ENCODE peak calls at places on chromosomes 4 and X, in six cellular contexts. A is lower lobe of right lung; I is kidney tubule cell; C is stimulated activated naive CD8-positive, alpha-beta T cell treated with anti-CD3 and anti-CD28 coated beads, Interleukin-15, Interleukin-2, amounts not matched to agents 100 U/mL and 50 U/mL, for 24 hours; M is T-helper 2 cell; T is AG09309. W is an unnamed sample.

GRCh38 chr4:10762541-10762940 is 78.0 kb upstream of the CLNK start:
- DNase-seq in A (no peak), I (peak), C (no peak), M (no peak), T (peak), W (no peak)

GRCh38 chr4:118872181-118872580 is 16.5 kb upstream of the SYNPO2 start:
- DNase-seq in A (no peak), I (no peak), C (no peak), M (no peak), T (no peak), W (no peak)

GRCh38 chrX:65127804-65128203 is 151.6 kb upstream of the ZC4H2 start:
- DNase-seq in A (no peak), I (no peak), C (no peak), M (no peak), T (no peak), W (no peak)

GRCh38 chrX:148380614-148381561 is 119.5 kb upstream of the AFF2 start:
- DNase-seq in A (no peak), I (peak), C (peak), M (peak), T (no peak), W (no peak)

GRCh38 chrX:78545233-78545632 is 113.9 kb downstream of the RTL3 start:
- DNase-seq in A (no peak), I (no peak), C (no peak), M (no peak), T (no peak), W (no peak)

GRCh38 chr4:83569429-83569828 is 33.5 kb downstream of the GPAT3 start:
- DNase-seq in A (no peak), I (no peak), C (no peak), M (no peak), T (no peak), W (no peak)

GRCh38 chr4:113837397-113837796 is 75.9 kb upstream of the CAMK2D start:
- DNase-seq in A (no peak), I (peak), C (no peak), M (no peak), T (peak), W (no peak)

GRCh38 chr4:87843936-87844335 is 11.2 kb downstream of the MEPE start:
- DNase-seq in A (no peak), I (peak), C (no peak), M (no peak), T (peak), W (no peak)

GRCh38 chr4:38891051-38891738 is 23.6 kb downstream of the FAM114A1 start:
- DNase-seq in A (no peak), I (peak), C (no peak), M (no peak), T (no peak), W (no peak)

GRCh38 chr4:102710986-102711385 is 49.8 kb downstream of the MANBA start:
- DNase-seq in A (no peak), I (no peak), C (no peak), M (no peak), T (no peak), W (no peak)

GRCh38 chr4:108493596-108493931 is 126.8 kb upstream of the RPL34 start:
- DNase-seq in A (no peak), I (no peak), C (no peak), M (no peak), T (no peak), W (no peak)

GRCh38 chr4:154329939-154330338 is 161.7 kb downstream of the DCHS2 start:
- DNase-seq in A (no peak), I (no peak), C (no peak), M (no peak), T (peak), W (no peak)

GRCh38 chr4:73911746-73912145 is 42.6 kb downstream of the CXCL1 start:
- DNase-seq in A (no peak), I (peak), C (no peak), M (no peak), T (no peak), W (no peak)

GRCh38 chrX:38474543-38474942 is 86.8 kb upstream of the TSPAN7 start:
- DNase-seq in A (no peak), I (no peak), C (no peak), M (no peak), T (no peak), W (no peak)

GRCh38 chrX:2550288-2551020 is 49.7 kb upstream of the DHRSX start:
- DNase-seq in A (no peak), I (no peak), C (no peak), M (no peak), T (no peak), W (no peak)

GRCh38 chr4:62806786-62807185 is 1602.5 kb downstream of the TECRL start:
- DNase-seq in A (no peak), I (no peak), C (no peak), M (no peak), T (no peak), W (no peak)

GRCh38 chrX:10071451-10072163 is 85.2 kb upstream of the CLCN4 start:
- DNase-seq in A (no peak), I (no peak), C (no peak), M (no peak), T (no peak), W (no peak)

GRCh38 chr4:7431696-7432530 is 2.8 kb downstream of the PSAPL1 start:
- DNase-seq in A (peak), I (no peak), C (no peak), M (no peak), T (no peak), W (no peak)

GRCh38 chrX:19673334-19674040 is 158.2 kb upstream of the MAP3K15 start:
- DNase-seq in A (no peak), I (peak), C (no peak), M (no peak), T (peak), W (no peak)

GRCh38 chr4:37645736-37646135 is 40.4 kb downstream of the RELL1 start:
- DNase-seq in A (no peak), I (no peak), C (no peak), M (no peak), T (no peak), W (no peak)

GRCh38 chr4:123672987-123673386 is 276.4 kb downstream of the SPRY1 start:
- DNase-seq in A (no peak), I (peak), C (no peak), M (no peak), T (no peak), W (no peak)

GRCh38 chrX:110675866-110676265 is 119.8 kb downstream of the CHRDL1 start:
- DNase-seq in A (no peak), I (no peak), C (no peak), M (no peak), T (no peak), W (no peak)

GRCh38 chrX:153582896-153583295 is 16.0 kb downstream of the CCNQ start:
- DNase-seq in A (peak), I (peak), C (peak), M (peak), T (no peak), W (peak)

GRCh38 chr4:90074322-90074886 is 52.8 kb upstream of the CCSER1 start:
- DNase-seq in A (no peak), I (no peak), C (no peak), M (no peak), T (no peak), W (no peak)

GRCh38 chrX:42837092-42837726 is 59.2 kb upstream of the PPP1R2C start:
- DNase-seq in A (no peak), I (no peak), C (no peak), M (no peak), T (no peak), W (no peak)

GRCh38 chr4:186144596-186145569 is 40.4 kb downstream of the FAM149A start:
- DNase-seq in A (peak), I (peak), C (peak), M (no peak), T (no peak), W (no peak)

GRCh38 chr4:95898226-95898625 is 58.3 kb downstream of the PDHA2 start:
- DNase-seq in A (no peak), I (no peak), C (no peak), M (no peak), T (no peak), W (no peak)

GRCh38 chr4:10085828-10086505 is 30.6 kb downstream of the WDR1 start:
- DNase-seq in A (peak), I (no peak), C (no peak), M (no peak), T (no peak), W (no peak)

GRCh38 chrX:47749185-47749967 is 87.3 kb upstream of the ZNF81 start:
- DNase-seq in A (no peak), I (no peak), C (no peak), M (no peak), T (no peak), W (no peak)

GRCh38 chr4:181897935-181898334 is 345.3 kb upstream of the TENM3 start:
- DNase-seq in A (no peak), I (peak), C (no peak), M (no peak), T (peak), W (no peak)

GRCh38 chrX:54950730-54951375 is 30.2 kb downstream of the TRO start:
- DNase-seq in A (no peak), I (no peak), C (no peak), M (no peak), T (no peak), W (no peak)

GRCh38 chr4:27360651-27361347 is 500.2 kb downstream of the STIM2 start:
- DNase-seq in A (no peak), I (peak), C (no peak), M (no peak), T (peak), W (no peak)

GRCh38 chrX:57083143-57083542 is 38.2 kb downstream of the SPIN2B start:
- DNase-seq in A (no peak), I (no peak), C (no peak), M (no peak), T (no peak), W (no peak)

GRCh38 chr4:121344128-121344527 is 36.7 kb downstream of the QRFPR start:
- DNase-seq in A (no peak), I (no peak), C (no peak), M (no peak), T (no peak), W (no peak)

GRCh38 chrX:70426286-70427278 is 3.5 kb downstream of the GDPD2 start:
- DNase-seq in A (no peak), I (no peak), C (no peak), M (no peak), T (no peak), W (no peak)

GRCh38 chr4:14812101-14812500 is 190.2 kb upstream of the CPEB2 start:
- DNase-seq in A (no peak), I (no peak), C (no peak), M (no peak), T (no peak), W (no peak)

GRCh38 chr4:5685296-5685695 is 23.1 kb downstream of the EVC2 start:
- DNase-seq in A (no peak), I (no peak), C (no peak), M (no peak), T (no peak), W (no peak)

GRCh38 chr4:124632439-124632838 is 80.1 kb downstream of the ANKRD50 start:
- DNase-seq in A (no peak), I (no peak), C (no peak), M (no peak), T (no peak), W (no peak)

GRCh38 chrX:109475174-109475891 is 6.6 kb downstream of the GUCY2F start:
- DNase-seq in A (no peak), I (peak), C (peak), M (no peak), T (no peak), W (no peak)

W was measured in CD4-positive, alpha-beta T cell.